ENCODE peak calls at places on chromosomes 16 and 17, in seven cellular contexts. Z is stimulated activated naive CD4-positive, alpha-beta T cell; L is GM04504; C is EL; B is iPS-NIHi11; Q is mammary epithelial cell; U is activated gamma-delta T cell treated with anti-CD3 and anti-CD28 coated beads, Interleukin-2, amount 50 U/mL, for 16 hours. F is an unnamed sample.

GRCh38 chr17:4951486-4951885 is 567 bp downstream of the ENO3 start:
- DNase-seq in Q (no peak), Z (no peak), B (no peak), C (no peak), L (no peak), U (no peak), F (no peak)

GRCh38 chr16:86211800-86212199 is 298.5 kb upstream of the FOXF1 start:
- DNase-seq in U (no peak), Z (no peak), Q (no peak), B (no peak), C (no peak), L (no peak), F (peak)

GRCh38 chr17:60586288-60586974 is 13.6 kb upstream of the PPM1D start:
- DNase-seq in C (no peak), L (no peak), Z (no peak), B (peak), Q (no peak), U (no peak), F (no peak)

GRCh38 chr17:41393294-41393693 is 4.1 kb downstream of the KRT31 start:
- DNase-seq in L (no peak), Z (no peak), B (no peak), Q (no peak), C (no peak), U (no peak), F (no peak)

GRCh38 chr16:51666821-51667220 is 515.8 kb upstream of the SALL1 start:
- DNase-seq in U (no peak), Z (no peak), C (no peak), L (peak), B (no peak), Q (no peak), F (no peak)

GRCh38 chr17:59490259-59490658 is 75.2 kb upstream of the DHX40 start:
- DNase-seq in Z (no peak), B (no peak), U (no peak), L (no peak), Q (no peak), C (no peak), F (no peak)

GRCh38 chr16:48958681-48959080 is 323.0 kb downstream of the CBLN1 start:
- DNase-seq in B (no peak), C (no peak), L (no peak), Q (no peak), Z (no peak), U (no peak), F (no peak)

GRCh38 chr17:15261818-15262290 is 3.3 kb downstream of the PMP22 start:
- DNase-seq in C (peak), L (no peak), B (no peak), Z (no peak), Q (peak), U (no peak), F (no peak)

GRCh38 chr17:65389956-65390355 is 171.5 kb downstream of the AXIN2 start:
- DNase-seq in Q (peak), L (peak), B (no peak), C (peak), U (no peak), Z (no peak), F (no peak)

GRCh38 chr16:80968386-80969113 is 38.1 kb downstream of the CMC2 start:
- DNase-seq in Q (peak), L (peak), Z (no peak), U (no peak), C (peak), B (no peak), F (no peak)

GRCh38 chr16:73610605-73611177 is 562.8 kb upstream of the ZFHX3 start:
- DNase-seq in Z (no peak), C (no peak), B (no peak), Q (no peak), U (no peak), L (no peak), F (no peak)

GRCh38 chr17:42431758-42432161 is 8.7 kb upstream of the CAVIN1 start:
- DNase-seq in B (no peak), Z (no peak), L (no peak), Q (no peak), U (no peak), C (no peak), F (no peak)

GRCh38 chr17:42518755-42519545 is 17.1 kb upstream of the NAGLU start:
- DNase-seq in L (no peak), U (no peak), Q (no peak), C (peak), Z (no peak), B (no peak), F (no peak)

GRCh38 chr17:30524847-30525246 is 47.6 kb downstream of the GOSR1 start:
- DNase-seq in B (no peak), U (no peak), Z (no peak), Q (no peak), L (no peak), C (peak), F (no peak)

GRCh38 chr17:70621593-70621992 is 452.3 kb downstream of the KCNJ2 start:
- DNase-seq in U (no peak), Q (no peak), C (peak), Z (no peak), L (no peak), B (no peak), F (no peak)

GRCh38 chr17:77436058-77436442 is 295.3 kb downstream of the SEC14L1 start:
- DNase-seq in L (no peak), C (no peak), U (no peak), Z (no peak), B (peak), Q (no peak), F (no peak)

GRCh38 chr17:42334667-42335066 is 46.4 kb downstream of the STAT5A start:
- DNase-seq in Q (no peak), C (peak), B (no peak), L (no peak), U (no peak), Z (no peak), F (no peak)

GRCh38 chr16:67304006-67304405 is 22.5 kb downstream of the KCTD19 start:
- DNase-seq in L (no peak), C (peak), U (no peak), B (no peak), Q (peak), Z (no peak), F (no peak)

GRCh38 chr17:82942166-82943130 is 102.6 kb upstream of the ZNF750 start:
- DNase-seq in Q (no peak), L (no peak), U (no peak), C (no peak), B (no peak), Z (no peak), F (peak)

GRCh38 chr16:30533748-30534367 is 800 bp downstream of the ZNF747 start:
- DNase-seq in U (no peak), Q (no peak), B (no peak), L (no peak), C (peak), Z (no peak), F (no peak)